ENCODE peak calls at places on chromosomes 1 and 21, in seven cellular contexts. One of them, this sample, is unnamed.

GRCh38 chr1:26961826-26962225 is 1.6 kb upstream of the KDF1 start:
- DNase-seq in pancreas: no peak
- DNase-seq in HCT116: no peak
- DNase-seq in IMR-90: peak; percentile 98
- DNase-seq in effector memory CD4-positive, alpha-beta T cell: no peak
- DNase-seq in tibial artery: no peak
- DNase-seq in body of pancreas: no peak
- DNase-seq in this sample: no peak

GRCh38 chr1:108627951-108628350 is 32.9 kb downstream of the HENMT1 start:
- DNase-seq in IMR-90: no peak
- DNase-seq in HCT116: no peak
- DNase-seq in tibial artery: no peak
- DNase-seq in pancreas: no peak
- DNase-seq in body of pancreas: no peak
- DNase-seq in effector memory CD4-positive, alpha-beta T cell: no peak
- DNase-seq in this sample: no peak

GRCh38 chr1:66775646-66776045 is 23.4 kb downstream of the DYNLT5 start:
- DNase-seq in effector memory CD4-positive, alpha-beta T cell: no peak
- DNase-seq in pancreas: no peak
- DNase-seq in tibial artery: no peak
- DNase-seq in HCT116: no peak
- DNase-seq in IMR-90: no peak
- DNase-seq in body of pancreas: no peak
- DNase-seq in this sample: no peak

GRCh38 chr1:164720329-164721036 is 161.5 kb downstream of the PBX1 start:
- DNase-seq in effector memory CD4-positive, alpha-beta T cell: no peak
- DNase-seq in HCT116: no peak
- DNase-seq in body of pancreas: no peak
- DNase-seq in tibial artery: no peak
- DNase-seq in pancreas: no peak
- DNase-seq in IMR-90: no peak
- DNase-seq in this sample: no peak

GRCh38 chr1:82161651-82162238 is 361.0 kb downstream of the ADGRL2 start:
- DNase-seq in HCT116: no peak
- DNase-seq in tibial artery: no peak
- DNase-seq in pancreas: no peak
- DNase-seq in effector memory CD4-positive, alpha-beta T cell: no peak
- DNase-seq in body of pancreas: no peak
- DNase-seq in IMR-90: no peak
- DNase-seq in this sample: no peak

GRCh38 chr1:114581335-114582287 is at the start of gene BCAS2:
- DNase-seq in effector memory CD4-positive, alpha-beta T cell: peak; percentile 89
- DNase-seq in body of pancreas: peak; percentile 99
- DNase-seq in HCT116: peak; percentile 98
- DNase-seq in tibial artery: peak; percentile 99
- DNase-seq in IMR-90: peak; percentile 99
- DNase-seq in pancreas: peak; percentile 94
- DNase-seq in this sample: peak; percentile 99

GRCh38 chr21:23101111-23101510 is 2102.9 kb downstream of the NCAM2 start:
- DNase-seq in body of pancreas: no peak
- DNase-seq in HCT116: no peak
- DNase-seq in pancreas: peak; percentile 18
- DNase-seq in IMR-90: no peak
- DNase-seq in tibial artery: no peak
- DNase-seq in effector memory CD4-positive, alpha-beta T cell: no peak
- DNase-seq in this sample: no peak

GRCh38 chr1:55233149-55233777 is 18.1 kb upstream of the USP24 start:
- DNase-seq in body of pancreas: no peak
- DNase-seq in tibial artery: no peak
- DNase-seq in pancreas: no peak
- DNase-seq in HCT116: no peak
- DNase-seq in IMR-90: peak; percentile 32
- DNase-seq in effector memory CD4-positive, alpha-beta T cell: no peak
- DNase-seq in this sample: no peak

GRCh38 chr21:36162631-36163030 is 6.0 kb downstream of the DOP1B start:
- DNase-seq in body of pancreas: no peak
- DNase-seq in pancreas: no peak
- DNase-seq in HCT116: no peak
- DNase-seq in IMR-90: no peak
- DNase-seq in effector memory CD4-positive, alpha-beta T cell: no peak
- DNase-seq in tibial artery: no peak
- DNase-seq in this sample: no peak

GRCh38 chr1:29520571-29521437 is 284.5 kb downstream of the PTPRU start:
- DNase-seq in pancreas: no peak
- DNase-seq in HCT116: no peak
- DNase-seq in IMR-90: no peak
- DNase-seq in tibial artery: peak; percentile 46
- DNase-seq in effector memory CD4-positive, alpha-beta T cell: no peak
- DNase-seq in body of pancreas: no peak
- DNase-seq in this sample: peak; percentile 14

GRCh38 chr1:180912211-180912800 is 391 bp upstream of the KIAA1614 start:
- DNase-seq in body of pancreas: no peak
- DNase-seq in IMR-90: peak; percentile 34
- DNase-seq in effector memory CD4-positive, alpha-beta T cell: no peak
- DNase-seq in tibial artery: peak; percentile 68
- DNase-seq in HCT116: no peak
- DNase-seq in pancreas: no peak
- DNase-seq in this sample: no peak

GRCh38 chr1:13945856-13946255 is 245.9 kb downstream of the PRDM2 start:
- DNase-seq in tibial artery: no peak
- DNase-seq in pancreas: no peak
- DNase-seq in IMR-90: no peak
- DNase-seq in effector memory CD4-positive, alpha-beta T cell: no peak
- DNase-seq in HCT116: no peak
- DNase-seq in body of pancreas: no peak
- DNase-seq in this sample: no peak

GRCh38 chr1:62849031-62849430 is 65.1 kb downstream of the ATG4C start:
- DNase-seq in body of pancreas: no peak
- DNase-seq in pancreas: no peak
- DNase-seq in HCT116: no peak
- DNase-seq in IMR-90: no peak
- DNase-seq in effector memory CD4-positive, alpha-beta T cell: no peak
- DNase-seq in tibial artery: no peak
- DNase-seq in this sample: no peak

GRCh38 chr21:43294194-43294902 is 125.5 kb downstream of the CRYAA start:
- DNase-seq in pancreas: peak; percentile 8
- DNase-seq in HCT116: no peak
- DNase-seq in effector memory CD4-positive, alpha-beta T cell: no peak
- DNase-seq in tibial artery: no peak
- DNase-seq in body of pancreas: no peak
- DNase-seq in IMR-90: no peak
- DNase-seq in this sample: no peak

GRCh38 chr1:150579110-150579954 is at the start of gene MCL1:
- DNase-seq in effector memory CD4-positive, alpha-beta T cell: peak; percentile 84
- DNase-seq in body of pancreas: peak; percentile 97
- DNase-seq in tibial artery: peak; percentile 97
- DNase-seq in IMR-90: peak; percentile 96
- DNase-seq in HCT116: peak; percentile 85
- DNase-seq in pancreas: peak; percentile 93
- DNase-seq in this sample: peak; percentile 97

GRCh38 chr1:164611754-164612642 is 53.0 kb downstream of the PBX1 start:
- DNase-seq in body of pancreas: peak; percentile 92
- DNase-seq in HCT116: peak; percentile 71
- DNase-seq in tibial artery: no peak
- DNase-seq in IMR-90: peak; percentile 86
- DNase-seq in effector memory CD4-positive, alpha-beta T cell: no peak
- DNase-seq in pancreas: peak; percentile 59
- DNase-seq in this sample: peak; percentile 78

GRCh38 chr1:183143576-183144315 is 42.3 kb upstream of the LAMC2 start:
- DNase-seq in IMR-90: no peak
- DNase-seq in effector memory CD4-positive, alpha-beta T cell: no peak
- DNase-seq in tibial artery: no peak
- DNase-seq in pancreas: no peak
- DNase-seq in HCT116: no peak
- DNase-seq in body of pancreas: no peak
- DNase-seq in this sample: no peak

GRCh38 chr1:230423261-230423660 is 2.9 kb downstream of the PGBD5 start:
- DNase-seq in effector memory CD4-positive, alpha-beta T cell: no peak
- DNase-seq in body of pancreas: no peak
- DNase-seq in IMR-90: no peak
- DNase-seq in tibial artery: no peak
- DNase-seq in pancreas: no peak
- DNase-seq in HCT116: no peak
- DNase-seq in this sample: no peak

GRCh38 chr1:62536865-62537264 is 60.5 kb upstream of the ANGPTL3 start:
- DNase-seq in tibial artery: no peak
- DNase-seq in HCT116: no peak
- DNase-seq in pancreas: no peak
- DNase-seq in body of pancreas: no peak
- DNase-seq in effector memory CD4-positive, alpha-beta T cell: no peak
- DNase-seq in IMR-90: no peak
- DNase-seq in this sample: no peak

GRCh38 chr1:168958562-168959289 is 147.8 kb upstream of the ATP1B1 start:
- DNase-seq in body of pancreas: no peak
- DNase-seq in pancreas: no peak
- DNase-seq in HCT116: no peak
- DNase-seq in IMR-90: no peak
- DNase-seq in tibial artery: no peak
- DNase-seq in effector memory CD4-positive, alpha-beta T cell: no peak
- DNase-seq in this sample: no peak

GRCh38 chr1:186102559-186103148 is 272.4 kb downstream of the TPR start:
- DNase-seq in HCT116: no peak
- DNase-seq in body of pancreas: no peak
- DNase-seq in pancreas: no peak
- DNase-seq in tibial artery: no peak
- DNase-seq in effector memory CD4-positive, alpha-beta T cell: no peak
- DNase-seq in IMR-90: peak; percentile 89
- DNase-seq in this sample: no peak

GRCh38 chr1:218705911-218706893 is 361.1 kb downstream of the TGFB2 start:
- DNase-seq in tibial artery: no peak
- DNase-seq in effector memory CD4-positive, alpha-beta T cell: no peak
- DNase-seq in HCT116: peak; percentile 93
- DNase-seq in pancreas: no peak
- DNase-seq in IMR-90: peak; percentile 97
- DNase-seq in body of pancreas: peak; percentile 5
- DNase-seq in this sample: no peak

DNA sequence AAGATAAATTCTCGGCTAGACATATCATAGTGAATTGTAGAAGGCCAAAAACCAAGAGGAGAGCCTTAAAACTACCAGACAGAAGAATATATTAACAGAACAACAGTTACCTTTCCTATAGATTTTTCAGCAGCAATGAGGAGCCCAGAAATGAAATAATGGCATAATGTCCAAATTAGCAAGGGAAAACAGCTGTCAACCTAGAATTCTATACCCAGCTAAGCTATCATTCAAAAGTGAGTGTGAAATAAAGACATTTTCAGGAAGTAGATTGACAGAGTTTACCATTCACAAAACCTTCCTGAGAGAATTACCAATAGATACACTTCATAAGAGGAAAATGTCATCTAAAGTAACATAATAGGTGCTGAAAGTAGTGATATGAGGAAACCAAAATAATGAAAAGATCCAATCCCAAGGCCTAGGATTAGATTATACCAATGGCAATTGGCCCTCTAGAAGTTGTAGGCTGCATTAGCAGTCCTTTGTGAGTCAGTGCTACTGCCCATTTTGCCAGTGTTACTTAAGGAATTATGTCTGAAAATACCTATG is 34.5 kb downstream of the OBSCN start:
- DNase-seq in IMR-90: no peak
- DNase-seq in pancreas: no peak
- DNase-seq in tibial artery: no peak
- DNase-seq in HCT116: no peak
- DNase-seq in effector memory CD4-positive, alpha-beta T cell: no peak
- DNase-seq in body of pancreas: no peak
- DNase-seq in this sample: no peak
- H3K9me3 ChIP-seq in IMR-90: peaks cover 46% of the 10 kb centered on the region
- H3K9me3 ChIP-seq in pancreas: no peaks in the 10 kb centered on the region
- H3K9me3 ChIP-seq in tibial artery: peaks cover 5% of the 10 kb centered on the region
- H3K9me3 ChIP-seq in HCT116: peaks cover 39% of the 10 kb centered on the region
- H3K9me3 ChIP-seq in effector memory CD4-positive, alpha-beta T cell: peaks cover 7% of the 10 kb centered on the region
- H3K9me3 ChIP-seq in body of pancreas: no peaks in the 10 kb centered on the region
- H3K9me3 ChIP-seq in this sample: no peaks in the 10 kb centered on the region

GRCh38 chr1:87208936-87209335 is 119.7 kb upstream of the LMO4 start:
- DNase-seq in effector memory CD4-positive, alpha-beta T cell: no peak
- DNase-seq in pancreas: no peak
- DNase-seq in tibial artery: no peak
- DNase-seq in body of pancreas: no peak
- DNase-seq in HCT116: no peak
- DNase-seq in IMR-90: no peak
- DNase-seq in this sample: no peak

GRCh38 chr1:87215592-87215991 is 113.1 kb upstream of the LMO4 start:
- DNase-seq in effector memory CD4-positive, alpha-beta T cell: no peak
- DNase-seq in body of pancreas: no peak
- DNase-seq in tibial artery: no peak
- DNase-seq in HCT116: no peak
- DNase-seq in IMR-90: no peak
- DNase-seq in pancreas: no peak
- DNase-seq in this sample: no peak

GRCh38 chr1:87210151-87210550 is 118.5 kb upstream of the LMO4 start:
- DNase-seq in HCT116: no peak
- DNase-seq in pancreas: no peak
- DNase-seq in tibial artery: no peak
- DNase-seq in effector memory CD4-positive, alpha-beta T cell: no peak
- DNase-seq in IMR-90: peak; percentile 2
- DNase-seq in body of pancreas: no peak
- DNase-seq in this sample: no peak

GRCh38 chr1:87213126-87213496 is 115.6 kb upstream of the LMO4 start:
- DNase-seq in body of pancreas: no peak
- DNase-seq in effector memory CD4-positive, alpha-beta T cell: no peak
- DNase-seq in pancreas: no peak
- DNase-seq in HCT116: no peak
- DNase-seq in IMR-90: no peak
- DNase-seq in tibial artery: no peak
- DNase-seq in this sample: no peak

GRCh38 chr1:87212431-87213125 is 116.1 kb upstream of the LMO4 start:
- DNase-seq in pancreas: no peak
- DNase-seq in IMR-90: no peak
- DNase-seq in HCT116: no peak
- DNase-seq in tibial artery: no peak
- DNase-seq in effector memory CD4-positive, alpha-beta T cell: no peak
- DNase-seq in body of pancreas: no peak
- DNase-seq in this sample: no peak
- H3K9me3 ChIP-seq in pancreas: no peaks in the 10 kb centered on the region
- H3K9me3 ChIP-seq in IMR-90: peaks cover 7% of the 10 kb centered on the region
- H3K9me3 ChIP-seq in HCT116: no peaks in the 10 kb centered on the region
- H3K9me3 ChIP-seq in tibial artery: no peaks in the 10 kb centered on the region
- H3K9me3 ChIP-seq in effector memory CD4-positive, alpha-beta T cell: no peaks in the 10 kb centered on the region
- H3K9me3 ChIP-seq in body of pancreas: no peaks in the 10 kb centered on the region
- H3K9me3 ChIP-seq in this sample: peaks cover 3% of the 10 kb centered on the region

DNA sequence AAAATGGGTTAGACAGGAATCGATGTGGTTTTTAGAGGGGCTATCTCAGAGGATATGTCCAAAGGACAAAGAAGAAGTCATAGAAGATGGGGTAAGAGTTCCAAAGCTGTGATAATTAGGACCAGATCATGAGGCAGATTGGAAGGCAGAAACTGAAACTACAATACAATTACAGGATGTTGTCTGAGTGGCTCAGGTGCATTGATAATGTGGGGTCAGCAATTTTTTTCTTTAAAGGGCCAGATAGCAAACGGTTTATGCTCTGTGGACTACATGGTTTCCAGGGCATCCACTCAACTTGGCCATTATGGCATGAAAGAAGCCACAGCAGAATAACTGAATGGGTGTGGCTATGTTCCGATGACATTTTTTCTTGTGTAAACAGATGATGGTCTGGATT is 198.2 kb upstream of the ADGRL4 start:
- DNase-seq in IMR-90: no peak
- DNase-seq in effector memory CD4-positive, alpha-beta T cell: no peak
- DNase-seq in body of pancreas: no peak
- DNase-seq in tibial artery: no peak
- DNase-seq in pancreas: no peak
- DNase-seq in HCT116: no peak
- DNase-seq in this sample: no peak
- H3K9me3 ChIP-seq in IMR-90: no peaks in the 10 kb centered on the region
- H3K9me3 ChIP-seq in effector memory CD4-positive, alpha-beta T cell: no peaks in the 10 kb centered on the region
- H3K9me3 ChIP-seq in body of pancreas: no peaks in the 10 kb centered on the region
- H3K9me3 ChIP-seq in tibial artery: no peaks in the 10 kb centered on the region
- H3K9me3 ChIP-seq in pancreas: no peaks in the 10 kb centered on the region
- H3K9me3 ChIP-seq in HCT116: no peaks in the 10 kb centered on the region
- H3K9me3 ChIP-seq in this sample: no peaks in the 10 kb centered on the region

GRCh38 chr1:43034778-43035177 is 76.1 kb upstream of the SLC2A1 start:
- DNase-seq in IMR-90: no peak
- DNase-seq in pancreas: no peak
- DNase-seq in body of pancreas: no peak
- DNase-seq in HCT116: no peak
- DNase-seq in effector memory CD4-positive, alpha-beta T cell: no peak
- DNase-seq in tibial artery: no peak
- DNase-seq in this sample: no peak
- H3K9me3 ChIP-seq in IMR-90: no peaks in the 10 kb centered on the region
- H3K9me3 ChIP-seq in pancreas: no peaks in the 10 kb centered on the region
- H3K9me3 ChIP-seq in body of pancreas: no peaks in the 10 kb centered on the region
- H3K9me3 ChIP-seq in HCT116: no peaks in the 10 kb centered on the region
- H3K9me3 ChIP-seq in effector memory CD4-positive, alpha-beta T cell: no peaks in the 10 kb centered on the region
- H3K9me3 ChIP-seq in tibial artery: no peaks in the 10 kb centered on the region
- H3K9me3 ChIP-seq in this sample: no peaks in the 10 kb centered on the region